ENCODE peak calls at places on chromosomes 7 and 10, in seven cellular contexts. A, S, T, E, X, O and H are unnamed samples.

GRCh38 chr7:69657331-69657730 is 59.1 kb downstream of the AUTS2 start:
- DNase-seq in A (no peak), S (no peak), T (no peak), E (no peak), X (no peak), O (no peak), H (no peak)

GRCh38 chr7:6436385-6436685 is 11.4 kb downstream of the DAGLB start:
- DNase-seq in A (no peak), S (no peak), T (no peak), E (no peak), X (no peak), O (no peak), H (peak)

GRCh38 chr7:24419070-24419469 is 135.1 kb downstream of the NPY start:
- DNase-seq in A (no peak), S (no peak), T (no peak), E (no peak), X (no peak), O (no peak), H (no peak)

GRCh38 chr10:113523071-113523470 is 29.8 kb upstream of the HABP2 start:
- DNase-seq in A (no peak), S (no peak), T (no peak), E (no peak), X (no peak), O (no peak), H (peak)

GRCh38 chr7:134030460-134030865 is 96.7 kb upstream of the LRGUK start:
- DNase-seq in A (no peak), S (no peak), T (no peak), E (no peak), X (no peak), O (no peak), H (no peak)

GRCh38 chr7:102859084-102859798 is 53.6 kb upstream of the LRRC17 start:
- DNase-seq in A (no peak), S (no peak), T (no peak), E (no peak), X (no peak), O (no peak), H (no peak)

GRCh38 chr10:49000437-49001398 is 61.1 kb upstream of the LRRC18 start:
- DNase-seq in A (no peak), S (no peak), T (no peak), E (no peak), X (no peak), O (no peak), H (no peak)

GRCh38 chr10:110865184-110865803 is 6.4 kb upstream of the PDCD4 start:
- DNase-seq in A (no peak), S (no peak), T (no peak), E (no peak), X (no peak), O (peak), H (no peak)

GRCh38 chr7:132270517-132270916 is 305.8 kb downstream of the PLXNA4 start:
- DNase-seq in A (no peak), S (no peak), T (no peak), E (no peak), X (no peak), O (no peak), H (no peak)

GRCh38 chr7:64951250-64951848 is 39.5 kb downstream of the ZNF117 start:
- DNase-seq in A (no peak), S (peak), T (no peak), E (no peak), X (peak), O (peak), H (no peak)

GRCh38 chr10:44933451-44933850 is 22.3 kb downstream of the TMEM72 start:
- DNase-seq in A (no peak), S (no peak), T (no peak), E (peak), X (no peak), O (no peak), H (no peak)

GRCh38 chr10:88730864-88731263 is 24.8 kb downstream of the LIPK start:
- DNase-seq in A (no peak), S (no peak), T (no peak), E (no peak), X (no peak), O (no peak), H (no peak)

GRCh38 chr7:42096681-42097637 is 140.1 kb downstream of the GLI3 start:
- DNase-seq in A (no peak), S (no peak), T (peak), E (no peak), X (no peak), O (peak), H (no peak)

GRCh38 chr10:69413221-69413865 is 3.4 kb downstream of the TACR2 start:
- DNase-seq in A (no peak), S (peak), T (peak), E (peak), X (peak), O (peak), H (peak)

GRCh38 chr7:510061-510481 is 9.6 kb downstream of the PDGFA start:
- DNase-seq in A (peak), S (no peak), T (peak), E (no peak), X (no peak), O (no peak), H (peak)

GRCh38 chr7:67913604-67914003 is 917.0 kb downstream of the TYW1 start:
- DNase-seq in A (no peak), S (no peak), T (no peak), E (no peak), X (no peak), O (no peak), H (no peak)

GRCh38 chr10:65570143-65571010 is 1355.5 kb upstream of the LRRTM3 start:
- DNase-seq in A (peak), S (peak), T (peak), E (peak), X (peak), O (peak), H (peak)

GRCh38 chr7:138157702-138158101 is 81.4 kb downstream of the AKR1D1 start:
- DNase-seq in A (no peak), S (no peak), T (no peak), E (no peak), X (no peak), O (no peak), H (no peak)

GRCh38 chr7:33423646-33424020 is 294.3 kb downstream of the BBS9 start:
- DNase-seq in A (no peak), S (no peak), T (no peak), E (no peak), X (no peak), O (no peak), H (no peak)

GRCh38 chr7:28106316-28106957 is 74.2 kb downstream of the JAZF1 start:
- DNase-seq in A (no peak), S (peak), T (peak), E (no peak), X (peak), O (peak), H (no peak)

GRCh38 chr7:74097937-74098614 is 14.5 kb downstream of the LIMK1 start:
- DNase-seq in A (no peak), S (no peak), T (peak), E (no peak), X (no peak), O (peak), H (no peak)

GRCh38 chr7:31493714-31494181 is 20.1 kb upstream of the ITPRID1 start:
- DNase-seq in A (no peak), S (no peak), T (no peak), E (no peak), X (no peak), O (no peak), H (no peak)

GRCh38 chr7:130008941-130009847 is 42.0 kb downstream of the ZC3HC1 start:
- DNase-seq in A (peak), S (peak), T (peak), E (no peak), X (no peak), O (peak), H (no peak)

GRCh38 chr10:36564433-36564832 is 561.0 kb upstream of the ANKRD30A start:
- DNase-seq in A (no peak), S (no peak), T (no peak), E (no peak), X (no peak), O (no peak), H (no peak)

GRCh38 chr10:132647424-132647823 is 109.8 kb downstream of the INPP5A start:
- DNase-seq in A (peak), S (no peak), T (peak), E (no peak), X (no peak), O (no peak), H (peak)

GRCh38 chr7:79149831-79150230 is 303.6 kb downstream of the MAGI2 start:
- DNase-seq in A (no peak), S (no peak), T (no peak), E (no peak), X (no peak), O (no peak), H (no peak)

GRCh38 chr7:45986355-45987298 is 65.6 kb upstream of the IGFBP3 start:
- DNase-seq in A (peak), S (no peak), T (no peak), E (peak), X (no peak), O (no peak), H (no peak)